ENCODE peak calls at places on chromosomes 1 and 21, in four cellular contexts. One of them, this sample, is unnamed.

GRCh38 chr1:203898458-203899244 is 37.3 kb downstream of the SNRPE start:
- DNase-seq in NCI-H146: no peak
- DNase-seq in left ventricle myocardium inferior: no peak
- DNase-seq in NCI-H2171: no peak
- DNase-seq in this sample: no peak

GRCh38 chr1:19080715-19081114 is 124.2 kb upstream of the IFFO2 start:
- DNase-seq in NCI-H146: no peak
- DNase-seq in left ventricle myocardium inferior: no peak
- DNase-seq in NCI-H2171: no peak
- DNase-seq in this sample: no peak

GRCh38 chr1:111855260-111855659 is 99.6 kb downstream of the DDX20 start:
- DNase-seq in NCI-H146: no peak
- DNase-seq in left ventricle myocardium inferior: no peak
- DNase-seq in NCI-H2171: no peak
- DNase-seq in this sample: no peak

GRCh38 chr1:57464756-57465155 is 40.9 kb upstream of the DAB1 start:
- DNase-seq in NCI-H146: peak
- DNase-seq in left ventricle myocardium inferior: no peak
- DNase-seq in NCI-H2171: peak
- DNase-seq in this sample: peak

GRCh38 chr1:111948209-111949131 is 41.0 kb downstream of the KCND3 start:
- DNase-seq in NCI-H146: peak
- DNase-seq in left ventricle myocardium inferior: peak
- DNase-seq in NCI-H2171: peak
- DNase-seq in this sample: peak

GRCh38 chr1:224998185-224998584 is 68.7 kb downstream of the DNAH14 start:
- DNase-seq in NCI-H146: no peak
- DNase-seq in left ventricle myocardium inferior: no peak
- DNase-seq in NCI-H2171: no peak
- DNase-seq in this sample: no peak

GRCh38 chr1:32035119-32035518 is 21.5 kb downstream of the KHDRBS1 start:
- DNase-seq in NCI-H146: no peak
- DNase-seq in left ventricle myocardium inferior: no peak
- DNase-seq in NCI-H2171: no peak
- DNase-seq in this sample: no peak

GRCh38 chr1:90262791-90263190 is 267.9 kb downstream of the ZNF326 start:
- DNase-seq in NCI-H146: no peak
- DNase-seq in left ventricle myocardium inferior: no peak
- DNase-seq in NCI-H2171: no peak
- DNase-seq in this sample: no peak

GRCh38 chr1:240831191-240831631 is 219.3 kb upstream of the GREM2 start:
- DNase-seq in NCI-H146: no peak
- DNase-seq in left ventricle myocardium inferior: no peak
- DNase-seq in NCI-H2171: no peak
- DNase-seq in this sample: no peak

GRCh38 chr1:65148548-65149390 is 766 bp downstream of the AK4 start:
- DNase-seq in NCI-H146: peak
- DNase-seq in left ventricle myocardium inferior: peak
- DNase-seq in NCI-H2171: peak
- DNase-seq in this sample: peak

GRCh38 chr1:54842963-54843362 is 41.8 kb upstream of the TTC22 start:
- DNase-seq in NCI-H146: no peak
- DNase-seq in left ventricle myocardium inferior: no peak
- DNase-seq in NCI-H2171: no peak
- DNase-seq in this sample: no peak

GRCh38 chr1:183318433-183318832 is 99.7 kb downstream of the NMNAT2 start:
- DNase-seq in NCI-H146: no peak
- DNase-seq in left ventricle myocardium inferior: peak
- DNase-seq in NCI-H2171: no peak
- DNase-seq in this sample: no peak

GRCh38 chr1:25204797-25205441 is 27.4 kb downstream of the SYF2 start:
- DNase-seq in NCI-H146: peak
- DNase-seq in left ventricle myocardium inferior: no peak
- DNase-seq in NCI-H2171: peak
- DNase-seq in this sample: peak

GRCh38 chr1:243621973-243622372 is 228.1 kb downstream of the AKT3 start:
- DNase-seq in NCI-H146: no peak
- DNase-seq in left ventricle myocardium inferior: no peak
- DNase-seq in NCI-H2171: no peak
- DNase-seq in this sample: no peak

GRCh38 chr1:53878492-53879105 is 11.0 kb downstream of the YIPF1 start:
- DNase-seq in NCI-H146: peak
- DNase-seq in left ventricle myocardium inferior: no peak
- DNase-seq in NCI-H2171: peak
- DNase-seq in this sample: peak

GRCh38 chr21:27094182-27094948 is 127.5 kb upstream of the ADAMTS5 start:
- DNase-seq in NCI-H146: no peak
- DNase-seq in left ventricle myocardium inferior: no peak
- DNase-seq in NCI-H2171: no peak
- DNase-seq in this sample: no peak

GRCh38 chr1:225919906-225920305 is 4.1 kb downstream of the PYCR2 start:
- DNase-seq in NCI-H146: no peak
- DNase-seq in left ventricle myocardium inferior: peak
- DNase-seq in NCI-H2171: no peak
- DNase-seq in this sample: peak

GRCh38 chr1:57232500-57232899 is 191.4 kb downstream of the DAB1 start:
- DNase-seq in NCI-H146: no peak
- DNase-seq in left ventricle myocardium inferior: no peak
- DNase-seq in NCI-H2171: no peak
- DNase-seq in this sample: no peak

GRCh38 chr21:17854771-17855170 is 35.6 kb upstream of the C21orf91 start:
- DNase-seq in NCI-H146: no peak
- DNase-seq in left ventricle myocardium inferior: no peak
- DNase-seq in NCI-H2171: no peak
- DNase-seq in this sample: no peak

GRCh38 chr21:31772674-31773555 is 41.0 kb upstream of the SCAF4 start:
- DNase-seq in NCI-H146: no peak
- DNase-seq in left ventricle myocardium inferior: no peak
- DNase-seq in NCI-H2171: no peak
- DNase-seq in this sample: no peak

GRCh38 chr1:6586404-6586816 is 6.6 kb downstream of the ZBTB48 start:
- DNase-seq in NCI-H146: no peak
- DNase-seq in left ventricle myocardium inferior: no peak
- DNase-seq in NCI-H2171: no peak
- DNase-seq in this sample: no peak

GRCh38 chr1:1940123-1940425 is 21.0 kb upstream of the TMEM52 start:
- DNase-seq in NCI-H146: no peak
- DNase-seq in left ventricle myocardium inferior: no peak
- DNase-seq in NCI-H2171: no peak
- DNase-seq in this sample: no peak

GRCh38 chr1:47703981-47704596 is 266.2 kb downstream of the FOXD2 start:
- DNase-seq in NCI-H146: no peak
- DNase-seq in left ventricle myocardium inferior: no peak
- DNase-seq in NCI-H2171: no peak
- DNase-seq in this sample: no peak

GRCh38 chr1:43443197-43443946 is 10.4 kb downstream of the HYI start:
- DNase-seq in NCI-H146: no peak
- DNase-seq in left ventricle myocardium inferior: no peak
- DNase-seq in NCI-H2171: no peak
- DNase-seq in this sample: no peak

GRCh38 chr1:244319283-244320132 is 132.2 kb downstream of the ADSS2 start:
- DNase-seq in NCI-H146: no peak
- DNase-seq in left ventricle myocardium inferior: no peak
- DNase-seq in NCI-H2171: no peak
- DNase-seq in this sample: no peak

GRCh38 chr1:2044510-2045319 is 5.5 kb upstream of the PRKCZ start:
- DNase-seq in NCI-H146: peak
- DNase-seq in left ventricle myocardium inferior: peak
- DNase-seq in NCI-H2171: peak
- DNase-seq in this sample: no peak

GRCh38 chr1:156551866-156552265 is 20.5 kb downstream of the IQGAP3 start:
- DNase-seq in NCI-H146: no peak
- DNase-seq in left ventricle myocardium inferior: no peak
- DNase-seq in NCI-H2171: no peak
- DNase-seq in this sample: no peak

GRCh38 chr1:56310945-56311344 is 268.4 kb downstream of the PLPP3 start:
- DNase-seq in NCI-H146: no peak
- DNase-seq in left ventricle myocardium inferior: no peak
- DNase-seq in NCI-H2171: no peak
- DNase-seq in this sample: no peak

GRCh38 chr1:65687435-65688214 is 105.1 kb upstream of the PDE4B start:
- DNase-seq in NCI-H146: peak
- DNase-seq in left ventricle myocardium inferior: peak
- DNase-seq in NCI-H2171: peak
- DNase-seq in this sample: peak

GRCh38 chr1:151975311-151976014 is 18.2 kb downstream of the S100A10 start:
- DNase-seq in NCI-H146: no peak
- DNase-seq in left ventricle myocardium inferior: no peak
- DNase-seq in NCI-H2171: no peak
- DNase-seq in this sample: no peak

GRCh38 chr1:160813215-160813614 is 17.2 kb downstream of the LY9 start:
- DNase-seq in NCI-H146: no peak
- DNase-seq in left ventricle myocardium inferior: no peak
- DNase-seq in NCI-H2171: no peak
- DNase-seq in this sample: no peak

GRCh38 chr21:31255846-31256395 is 88.1 kb downstream of the TIAM1 start:
- DNase-seq in NCI-H146: no peak
- DNase-seq in left ventricle myocardium inferior: no peak
- DNase-seq in NCI-H2171: no peak
- DNase-seq in this sample: no peak

GRCh38 chr21:45887121-45887611 is 94.4 kb upstream of the COL6A1 start:
- DNase-seq in NCI-H146: no peak
- DNase-seq in left ventricle myocardium inferior: peak
- DNase-seq in NCI-H2171: peak
- DNase-seq in this sample: no peak

GRCh38 chr1:37656881-37657280 is 22.2 kb upstream of the RSPO1 start:
- DNase-seq in NCI-H146: no peak
- DNase-seq in left ventricle myocardium inferior: no peak
- DNase-seq in NCI-H2171: no peak
- DNase-seq in this sample: no peak

GRCh38 chr1:95770596-95770995 is 536.6 kb downstream of the RWDD3 start:
- DNase-seq in NCI-H146: no peak
- DNase-seq in left ventricle myocardium inferior: no peak
- DNase-seq in NCI-H2171: no peak
- DNase-seq in this sample: no peak

This sample was measured in NCI-H2029.